ENCODE peak calls at places on chromosomes 6 and 20, in eight cellular contexts. One of them, this sample, is unnamed.

GRCh38 chr6:72032056-72032455 is 145.7 kb downstream of the RIMS1 start:
- DNase-seq in CD8-positive, alpha-beta T cell: no peak
- DNase-seq in suprapubic skin: no peak
- DNase-seq in AG04450: no peak
- DNase-seq in aorta: no peak
- DNase-seq in right lobe of liver: no peak
- DNase-seq in brain microvascular endothelial cell: no peak
- DNase-seq in heart left ventricle: no peak
- DNase-seq in this sample: peak

GRCh38 chr20:38569747-38570519 is 11.1 kb upstream of the ADIG start:
- DNase-seq in AG04450: no peak
- DNase-seq in CD8-positive, alpha-beta T cell: no peak
- DNase-seq in brain microvascular endothelial cell: no peak
- DNase-seq in aorta: no peak
- DNase-seq in suprapubic skin: no peak
- DNase-seq in heart left ventricle: no peak
- DNase-seq in right lobe of liver: no peak
- DNase-seq in this sample: no peak

GRCh38 chr20:49690899-49691620 is 22.6 kb downstream of the B4GALT5 start:
- DNase-seq in brain microvascular endothelial cell: peak
- DNase-seq in heart left ventricle: no peak
- DNase-seq in CD8-positive, alpha-beta T cell: no peak
- DNase-seq in right lobe of liver: peak
- DNase-seq in AG04450: no peak
- DNase-seq in aorta: no peak
- DNase-seq in suprapubic skin: no peak
- DNase-seq in this sample: no peak

GRCh38 chr6:56888687-56889086 is 66.2 kb upstream of the BEND6 start:
- DNase-seq in CD8-positive, alpha-beta T cell: no peak
- DNase-seq in aorta: no peak
- DNase-seq in heart left ventricle: no peak
- DNase-seq in AG04450: no peak
- DNase-seq in right lobe of liver: no peak
- DNase-seq in brain microvascular endothelial cell: no peak
- DNase-seq in suprapubic skin: no peak
- DNase-seq in this sample: no peak

GRCh38 chr6:126672654-126673053 is 332.7 kb downstream of the CENPW start:
- DNase-seq in CD8-positive, alpha-beta T cell: no peak
- DNase-seq in heart left ventricle: no peak
- DNase-seq in brain microvascular endothelial cell: no peak
- DNase-seq in right lobe of liver: no peak
- DNase-seq in aorta: no peak
- DNase-seq in suprapubic skin: no peak
- DNase-seq in AG04450: no peak
- DNase-seq in this sample: no peak

GRCh38 chr20:38863024-38863851 is 57.7 kb downstream of the PPP1R16B start:
- DNase-seq in right lobe of liver: no peak
- DNase-seq in suprapubic skin: no peak
- DNase-seq in heart left ventricle: no peak
- DNase-seq in aorta: no peak
- DNase-seq in brain microvascular endothelial cell: no peak
- DNase-seq in AG04450: no peak
- DNase-seq in CD8-positive, alpha-beta T cell: no peak
- DNase-seq in this sample: no peak

GRCh38 chr20:15176929-15177328 is 839.5 kb upstream of the FLRT3 start:
- DNase-seq in brain microvascular endothelial cell: no peak
- DNase-seq in AG04450: no peak
- DNase-seq in heart left ventricle: peak
- DNase-seq in CD8-positive, alpha-beta T cell: no peak
- DNase-seq in right lobe of liver: no peak
- DNase-seq in suprapubic skin: no peak
- DNase-seq in aorta: no peak
- DNase-seq in this sample: no peak

GRCh38 chr6:19736066-19736465 is 101.1 kb upstream of the ID4 start:
- DNase-seq in right lobe of liver: no peak
- DNase-seq in AG04450: no peak
- DNase-seq in brain microvascular endothelial cell: no peak
- DNase-seq in CD8-positive, alpha-beta T cell: no peak
- DNase-seq in aorta: no peak
- DNase-seq in suprapubic skin: no peak
- DNase-seq in heart left ventricle: no peak
- DNase-seq in this sample: no peak

GRCh38 chr6:87722831-87723726 is 21.0 kb upstream of the AKIRIN2 start:
- DNase-seq in right lobe of liver: peak
- DNase-seq in heart left ventricle: peak
- DNase-seq in AG04450: peak
- DNase-seq in suprapubic skin: no peak
- DNase-seq in aorta: peak
- DNase-seq in CD8-positive, alpha-beta T cell: no peak
- DNase-seq in brain microvascular endothelial cell: peak
- DNase-seq in this sample: peak

GRCh38 chr20:49635171-49635570 is 67.2 kb upstream of the PTGIS start:
- DNase-seq in heart left ventricle: peak
- DNase-seq in suprapubic skin: no peak
- DNase-seq in CD8-positive, alpha-beta T cell: no peak
- DNase-seq in right lobe of liver: peak
- DNase-seq in AG04450: no peak
- DNase-seq in brain microvascular endothelial cell: no peak
- DNase-seq in aorta: no peak
- DNase-seq in this sample: no peak

GRCh38 chr20:58839991-58840747 is 10.5 kb downstream of the GNAS-AS1 start:
- DNase-seq in CD8-positive, alpha-beta T cell: no peak
- DNase-seq in right lobe of liver: no peak
- DNase-seq in heart left ventricle: no peak
- DNase-seq in aorta: no peak
- DNase-seq in brain microvascular endothelial cell: no peak
- DNase-seq in AG04450: no peak
- DNase-seq in suprapubic skin: no peak
- DNase-seq in this sample: no peak

GRCh38 chr6:53628354-53629119 is 37.0 kb downstream of the KLHL31 start:
- DNase-seq in AG04450: no peak
- DNase-seq in CD8-positive, alpha-beta T cell: no peak
- DNase-seq in heart left ventricle: no peak
- DNase-seq in suprapubic skin: no peak
- DNase-seq in right lobe of liver: no peak
- DNase-seq in brain microvascular endothelial cell: no peak
- DNase-seq in aorta: no peak
- DNase-seq in this sample: no peak

GRCh38 chr6:110348956-110349565 is 9.1 kb downstream of the METTL24 start:
- DNase-seq in brain microvascular endothelial cell: no peak
- DNase-seq in AG04450: no peak
- DNase-seq in suprapubic skin: no peak
- DNase-seq in right lobe of liver: no peak
- DNase-seq in aorta: no peak
- DNase-seq in heart left ventricle: no peak
- DNase-seq in CD8-positive, alpha-beta T cell: no peak
- DNase-seq in this sample: no peak

GRCh38 chr6:11653028-11653583 is 115.6 kb downstream of the TMEM170B start:
- DNase-seq in right lobe of liver: peak
- DNase-seq in CD8-positive, alpha-beta T cell: peak
- DNase-seq in AG04450: peak
- DNase-seq in suprapubic skin: no peak
- DNase-seq in heart left ventricle: no peak
- DNase-seq in brain microvascular endothelial cell: peak
- DNase-seq in aorta: peak
- DNase-seq in this sample: peak

GRCh38 chr20:21342656-21343345 is 39.7 kb downstream of the XRN2 start:
- DNase-seq in heart left ventricle: no peak
- DNase-seq in brain microvascular endothelial cell: no peak
- DNase-seq in right lobe of liver: no peak
- DNase-seq in CD8-positive, alpha-beta T cell: no peak
- DNase-seq in aorta: no peak
- DNase-seq in AG04450: peak
- DNase-seq in suprapubic skin: no peak
- DNase-seq in this sample: no peak

GRCh38 chr6:159729598-159729997 is 2.3 kb downstream of the WTAP start:
- DNase-seq in heart left ventricle: no peak
- DNase-seq in CD8-positive, alpha-beta T cell: no peak
- DNase-seq in right lobe of liver: no peak
- DNase-seq in suprapubic skin: no peak
- DNase-seq in AG04450: no peak
- DNase-seq in aorta: no peak
- DNase-seq in brain microvascular endothelial cell: no peak
- DNase-seq in this sample: no peak

GRCh38 chr6:155274533-155274932 is 10.7 kb downstream of the CLDN20 start:
- DNase-seq in brain microvascular endothelial cell: peak
- DNase-seq in CD8-positive, alpha-beta T cell: no peak
- DNase-seq in AG04450: no peak
- DNase-seq in suprapubic skin: no peak
- DNase-seq in right lobe of liver: no peak
- DNase-seq in aorta: no peak
- DNase-seq in heart left ventricle: no peak
- DNase-seq in this sample: peak

GRCh38 chr6:130810307-130811030 is 16.7 kb upstream of the SMLR1 start:
- DNase-seq in brain microvascular endothelial cell: no peak
- DNase-seq in right lobe of liver: no peak
- DNase-seq in AG04450: peak
- DNase-seq in suprapubic skin: no peak
- DNase-seq in CD8-positive, alpha-beta T cell: no peak
- DNase-seq in aorta: no peak
- DNase-seq in heart left ventricle: no peak
- DNase-seq in this sample: no peak

GRCh38 chr6:96015321-96015790 is 418 bp upstream of the FUT9 start:
- DNase-seq in right lobe of liver: no peak
- DNase-seq in heart left ventricle: no peak
- DNase-seq in brain microvascular endothelial cell: no peak
- DNase-seq in CD8-positive, alpha-beta T cell: no peak
- DNase-seq in suprapubic skin: no peak
- DNase-seq in aorta: no peak
- DNase-seq in AG04450: no peak
- DNase-seq in this sample: no peak

GRCh38 chr6:146357578-146358340 is 185.9 kb upstream of the RAB32 start:
- DNase-seq in brain microvascular endothelial cell: peak
- DNase-seq in aorta: no peak
- DNase-seq in CD8-positive, alpha-beta T cell: no peak
- DNase-seq in heart left ventricle: no peak
- DNase-seq in AG04450: no peak
- DNase-seq in right lobe of liver: no peak
- DNase-seq in suprapubic skin: no peak
- DNase-seq in this sample: peak

GRCh38 chr6:75751443-75751842 is 2.4 kb downstream of the MYO6 start:
- DNase-seq in CD8-positive, alpha-beta T cell: no peak
- DNase-seq in brain microvascular endothelial cell: peak
- DNase-seq in heart left ventricle: no peak
- DNase-seq in AG04450: peak
- DNase-seq in right lobe of liver: no peak
- DNase-seq in aorta: no peak
- DNase-seq in suprapubic skin: no peak
- DNase-seq in this sample: no peak

GRCh38 chr6:4356899-4357659 is 221.7 kb upstream of the ECI2 start:
- DNase-seq in suprapubic skin: no peak
- DNase-seq in heart left ventricle: no peak
- DNase-seq in brain microvascular endothelial cell: no peak
- DNase-seq in AG04450: no peak
- DNase-seq in CD8-positive, alpha-beta T cell: no peak
- DNase-seq in aorta: no peak
- DNase-seq in right lobe of liver: no peak
- DNase-seq in this sample: no peak
- H3K27ac ChIP-seq in suprapubic skin: peak
- H3K27ac ChIP-seq in heart left ventricle: peak
- H3K27ac ChIP-seq in brain microvascular endothelial cell: peak
- H3K27ac ChIP-seq in AG04450: no peak
- H3K27ac ChIP-seq in CD8-positive, alpha-beta T cell: no peak
- H3K27ac ChIP-seq in aorta: no peak
- H3K27ac ChIP-seq in right lobe of liver: no peak
- H3K27ac ChIP-seq in this sample: peak

GRCh38 chr20:63648190-63648589 is 5.0 kb downstream of the STMN3 start:
- DNase-seq in aorta: no peak
- DNase-seq in right lobe of liver: no peak
- DNase-seq in brain microvascular endothelial cell: no peak
- DNase-seq in heart left ventricle: no peak
- DNase-seq in suprapubic skin: no peak
- DNase-seq in CD8-positive, alpha-beta T cell: no peak
- DNase-seq in AG04450: no peak
- DNase-seq in this sample: no peak
- H3K27ac ChIP-seq in aorta: no peak
- H3K27ac ChIP-seq in right lobe of liver: no peak
- H3K27ac ChIP-seq in brain microvascular endothelial cell: no peak
- H3K27ac ChIP-seq in heart left ventricle: no peak
- H3K27ac ChIP-seq in suprapubic skin: no peak
- H3K27ac ChIP-seq in CD8-positive, alpha-beta T cell: no peak
- H3K27ac ChIP-seq in AG04450: no peak
- H3K27ac ChIP-seq in this sample: no peak

DNA sequence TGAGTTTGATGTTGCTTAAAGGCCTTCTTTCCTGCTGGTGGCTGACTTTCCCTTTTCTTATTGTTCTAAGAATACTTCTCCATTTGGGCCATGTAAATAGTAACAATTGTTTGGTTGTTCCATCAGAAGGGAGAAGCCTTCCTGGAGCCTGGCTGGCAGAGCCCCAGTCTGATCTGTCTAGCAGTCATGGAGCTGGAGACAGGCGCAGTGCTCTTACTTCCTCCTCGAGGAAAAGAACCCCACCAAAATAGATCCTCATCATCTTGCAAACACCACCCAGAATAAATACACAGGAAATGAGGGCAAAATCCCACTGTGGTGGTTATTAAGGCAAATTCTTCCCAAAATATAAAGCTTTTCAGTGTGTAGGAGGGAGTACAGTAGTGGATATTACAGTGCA is 195.0 kb upstream of the SGK1 start:
- DNase-seq in suprapubic skin: no peak
- DNase-seq in CD8-positive, alpha-beta T cell: no peak
- DNase-seq in heart left ventricle: peak
- DNase-seq in AG04450: no peak
- DNase-seq in brain microvascular endothelial cell: no peak
- DNase-seq in aorta: peak
- DNase-seq in right lobe of liver: peak
- DNase-seq in this sample: no peak
- H3K27ac ChIP-seq in suprapubic skin: no peak
- H3K27ac ChIP-seq in CD8-positive, alpha-beta T cell: no peak
- H3K27ac ChIP-seq in heart left ventricle: peak
- H3K27ac ChIP-seq in AG04450: no peak
- H3K27ac ChIP-seq in brain microvascular endothelial cell: peak
- H3K27ac ChIP-seq in aorta: no peak
- H3K27ac ChIP-seq in right lobe of liver: no peak
- H3K27ac ChIP-seq in this sample: peak

DNA sequence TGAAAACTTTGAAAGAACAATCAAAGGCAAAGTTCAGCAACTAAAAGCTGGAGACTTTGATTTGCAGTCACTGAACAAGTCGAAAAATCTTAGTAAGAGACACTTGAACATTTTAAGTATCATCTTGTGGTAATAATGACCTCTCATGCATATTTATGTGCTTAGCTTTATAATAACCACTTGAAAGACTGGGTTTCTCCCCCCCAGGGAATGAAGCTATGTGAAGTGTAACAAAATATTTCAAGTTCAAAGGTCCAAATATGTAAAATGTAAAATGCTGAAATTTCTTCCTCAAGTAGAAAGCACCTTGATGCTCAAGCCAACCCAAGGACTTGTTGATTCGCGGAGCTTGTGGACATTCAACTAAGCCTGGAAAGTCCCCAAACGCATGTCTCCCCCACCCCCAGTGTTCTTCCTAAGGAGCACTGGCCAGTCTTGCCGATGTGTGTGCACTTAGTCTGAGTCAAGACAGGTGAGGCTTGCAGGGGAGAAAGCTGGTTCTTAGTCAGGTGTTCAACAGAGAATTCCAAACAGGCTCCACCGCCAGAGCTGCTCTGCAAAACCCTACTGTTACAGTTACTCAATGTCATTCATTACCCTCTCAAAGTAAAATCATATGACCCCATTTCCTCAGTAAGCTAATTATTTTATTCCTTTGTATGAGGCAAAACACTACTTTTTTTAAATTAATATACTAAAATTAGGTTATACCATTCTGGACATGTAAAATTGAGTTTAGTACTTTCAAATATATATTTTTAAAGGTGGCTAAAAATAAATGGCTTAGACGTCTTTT is 46.9 kb upstream of the QKI start:
- DNase-seq in aorta: no peak
- DNase-seq in CD8-positive, alpha-beta T cell: no peak
- DNase-seq in right lobe of liver: no peak
- DNase-seq in suprapubic skin: no peak
- DNase-seq in AG04450: no peak
- DNase-seq in brain microvascular endothelial cell: no peak
- DNase-seq in heart left ventricle: no peak
- DNase-seq in this sample: no peak
- H3K27ac ChIP-seq in aorta: no peak
- H3K27ac ChIP-seq in CD8-positive, alpha-beta T cell: no peak
- H3K27ac ChIP-seq in right lobe of liver: no peak
- H3K27ac ChIP-seq in suprapubic skin: no peak
- H3K27ac ChIP-seq in AG04450: no peak
- H3K27ac ChIP-seq in brain microvascular endothelial cell: no peak
- H3K27ac ChIP-seq in heart left ventricle: no peak
- H3K27ac ChIP-seq in this sample: no peak